ENCODE peak calls at places on chromosomes 7 and 10, in seven cellular contexts. H is foreskin keratinocyte, G is GM10248, E is WTC11, V is osteocyte, U is neural progenitor cell, L is uterus. S is an unnamed sample.

GRCh38 chr7:107262857-107263256 is 94.1 kb downstream of the HBP1 start:
- DNase-seq in L (no peak), G (no peak), U (no peak), V (no peak), E (no peak), H (no peak), S (no peak)

GRCh38 chr7:157339777-157340677 is 3.2 kb downstream of the DNAJB6 start:
- DNase-seq in E (peak), G (peak), H (peak), V (peak), L (peak), U (peak), S (peak)

GRCh38 chr7:137476937-137477336 is 133.4 kb upstream of the PTN start:
- DNase-seq in G (no peak), U (no peak), H (no peak), V (no peak), E (no peak), L (no peak), S (no peak)

GRCh38 chr7:158386866-158387820 is 200.5 kb downstream of the PTPRN2 start:
- DNase-seq in U (no peak), L (no peak), V (no peak), E (no peak), G (no peak), H (no peak), S (no peak)

GRCh38 chr10:104417629-104418292 is 64.1 kb downstream of the CFAP58 start:
- DNase-seq in U (no peak), V (no peak), E (no peak), L (no peak), H (no peak), G (no peak), S (no peak)

GRCh38 chr7:42068554-42069280 is 168.3 kb downstream of the GLI3 start:
- DNase-seq in L (no peak), G (no peak), V (no peak), U (peak), E (no peak), H (no peak), S (no peak)

GRCh38 chr10:72524489-72524888 is 101.4 kb downstream of the MICU1 start:
- DNase-seq in V (no peak), G (no peak), E (no peak), H (no peak), U (no peak), L (no peak), S (no peak)

GRCh38 chr10:100341953-100342626 is 4.9 kb upstream of the SCD start:
- DNase-seq in U (peak), L (peak), G (peak), E (peak), V (no peak), H (peak), S (peak)

GRCh38 chr7:4882742-4883351 is 669 bp downstream of the RADIL start:
- DNase-seq in L (no peak), V (no peak), E (no peak), U (peak), G (no peak), H (peak), S (peak)

GRCh38 chr7:26346611-26347200 is 55.0 kb downstream of the SNX10 start:
- DNase-seq in L (peak), G (no peak), H (peak), V (no peak), U (no peak), E (no peak), S (no peak)

GRCh38 chr7:87345962-87346371 is 503 bp downstream of the CROT start:
- DNase-seq in U (peak), E (no peak), H (peak), G (no peak), V (no peak), L (no peak), S (no peak)

GRCh38 chr10:109957092-109957797 is 33.9 kb upstream of the XPNPEP1 start:
- DNase-seq in G (peak), H (no peak), V (no peak), U (no peak), E (no peak), L (no peak), S (no peak)

GRCh38 chr10:24639124-24639523 is 84.6 kb downstream of the ARHGAP21 start:
- DNase-seq in V (no peak), H (no peak), U (no peak), E (no peak), G (no peak), L (no peak), S (no peak)

GRCh38 chr10:68902382-68902781 is 1.3 kb downstream of the DDX50 start:
- DNase-seq in L (no peak), G (no peak), V (no peak), E (no peak), H (no peak), U (no peak), S (no peak)
- TF ChIP-seq CTCF in L (no peak), G (no peak), V (no peak), E (no peak), H (no peak), U (no peak), S (no peak)

GRCh38 chr7:31493714-31494181 is 20.1 kb upstream of the ITPRID1 start:
- DNase-seq in G (no peak), E (no peak), U (no peak), V (no peak), L (no peak), H (peak), S (no peak)
- TF ChIP-seq CTCF in G (no peak), E (no peak), U (no peak), V (no peak), L (no peak), H (no peak), S (no peak)

GRCh38 chr7:34596887-34597286 is 61.1 kb upstream of the NPSR1 start:
- DNase-seq in H (peak), L (no peak), G (no peak), V (no peak), E (peak), U (peak), S (peak)
- TF ChIP-seq CTCF in H (peak), L (no peak), G (peak), V (peak), E (peak), U (peak), S (peak)

GRCh38 chr10:102121739-102122372 is 1.7 kb upstream of the LDB1 start:
- DNase-seq in E (peak), V (no peak), H (no peak), L (peak), U (peak), G (no peak), S (peak)
- TF ChIP-seq CTCF in E (no peak), V (no peak), H (peak), L (peak), U (peak), G (no peak), S (no peak)

GRCh38 chr10:34658934-34659333 is 156.2 kb downstream of the PARD3 start:
- DNase-seq in E (no peak), V (no peak), G (no peak), U (no peak), L (no peak), H (no peak), S (no peak)

GRCh38 chr10:34653530-34653929 is 161.6 kb downstream of the PARD3 start:
- DNase-seq in U (no peak), L (no peak), H (no peak), G (no peak), V (no peak), E (no peak), S (no peak)

GRCh38 chr10:34656676-34657075 is 158.4 kb downstream of the PARD3 start:
- DNase-seq in G (no peak), H (no peak), E (no peak), U (no peak), L (no peak), V (no peak), S (no peak)

GRCh38 chr10:34654211-34654610 is 160.9 kb downstream of the PARD3 start:
- DNase-seq in L (no peak), U (no peak), H (no peak), G (no peak), E (no peak), V (no peak), S (no peak)

DNA sequence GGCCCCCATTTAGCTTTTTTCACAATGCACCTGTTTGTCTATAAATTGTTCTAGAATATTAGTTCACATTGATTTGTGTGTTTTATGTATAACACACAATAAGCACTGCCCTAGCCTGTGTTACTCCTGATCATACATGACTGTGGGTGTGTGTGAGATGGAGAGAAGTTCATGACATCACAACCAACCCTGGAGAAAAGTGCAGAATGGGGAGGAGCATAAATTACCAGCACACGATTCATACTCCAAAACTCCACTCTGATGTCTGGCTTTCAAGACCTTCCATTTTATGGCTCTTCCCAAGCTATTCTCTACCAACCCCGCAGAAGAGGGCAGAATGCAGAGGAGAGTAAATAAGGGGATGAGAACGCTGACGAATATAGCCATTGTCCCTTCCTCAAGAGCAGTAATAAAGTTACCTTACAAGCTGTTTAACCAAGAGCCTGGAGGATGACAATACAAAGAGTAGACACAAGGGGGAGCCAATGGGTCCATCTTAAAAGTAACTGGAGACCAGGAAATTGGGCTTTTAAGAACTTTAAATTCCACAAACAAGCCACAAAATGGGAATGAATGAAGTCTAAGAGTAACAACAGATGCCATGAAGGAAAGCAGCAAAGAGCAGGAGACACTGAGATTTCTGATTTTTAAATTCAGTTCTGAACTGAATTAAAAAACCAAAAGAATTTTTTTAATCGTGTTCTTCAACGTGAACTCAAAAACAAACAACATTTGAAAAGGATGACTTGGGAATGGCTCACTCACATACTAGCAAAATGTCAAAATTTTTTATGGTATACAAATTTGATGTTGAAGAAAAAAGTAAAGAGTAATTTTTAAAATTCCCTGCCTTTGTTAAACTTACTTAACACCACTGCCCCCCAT is 159.6 kb downstream of the PARD3 start:
- DNase-seq in H (peak), U (peak), G (peak), E (peak), L (no peak), V (no peak), S (peak)
- TF ChIP-seq CTCF in H (peak), U (peak), G (peak), E (peak), L (peak), V (peak), S (peak)

GRCh38 chr10:117788911-117789310 is 246.4 kb downstream of the EMX2 start:
- DNase-seq in L (no peak), H (no peak), V (no peak), E (no peak), G (no peak), U (no peak), S (no peak)
- TF ChIP-seq CTCF in L (no peak), H (no peak), V (no peak), E (no peak), G (no peak), U (no peak), S (no peak)

GRCh38 chr7:66734006-66734405 is 6.5 kb upstream of the RABGEF1 start:
- DNase-seq in E (no peak), G (no peak), V (peak), L (no peak), H (no peak), U (no peak), S (no peak)
- TF ChIP-seq CTCF in E (no peak), G (no peak), V (no peak), L (no peak), H (no peak), U (no peak), S (no peak)

DNA sequence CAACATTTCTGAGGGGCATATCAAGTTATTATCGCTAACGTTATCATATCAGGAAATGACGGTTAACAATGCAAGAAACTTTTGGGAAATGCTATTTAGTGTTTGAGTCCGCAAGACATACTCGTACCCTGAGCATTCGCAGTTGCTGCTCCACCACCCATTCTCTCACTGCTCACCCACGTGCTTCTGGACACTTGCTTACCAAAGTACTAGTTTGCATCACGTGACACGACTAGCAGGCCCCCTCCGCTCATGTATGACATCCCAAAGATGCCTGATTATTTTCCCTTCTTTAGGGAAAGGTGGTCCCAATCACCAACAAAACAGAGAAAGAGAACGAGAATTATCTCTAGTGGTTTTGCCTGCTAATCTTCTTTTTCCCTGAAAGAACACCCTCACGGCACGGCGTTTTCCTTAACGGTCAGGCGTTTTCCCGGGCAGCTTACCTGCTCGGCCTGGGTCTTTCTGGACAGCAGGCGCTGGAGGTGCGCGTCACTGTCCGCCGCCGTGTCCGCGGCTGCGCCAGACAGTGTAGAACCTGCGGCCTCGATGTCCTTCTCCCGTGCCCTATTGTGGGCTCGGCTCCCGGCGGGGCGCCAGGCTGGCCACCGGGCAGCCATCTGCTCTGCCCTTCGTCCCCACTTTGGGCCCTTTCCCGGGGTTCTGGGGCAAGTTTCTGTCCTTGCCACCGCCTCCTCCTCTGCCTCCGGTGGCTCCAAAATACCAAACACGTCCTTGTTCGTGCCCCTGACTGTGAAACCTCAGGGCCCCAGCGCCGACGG is at the start of gene SUPV3L1:
- DNase-seq in E (peak), L (peak), U (peak), G (peak), V (peak), H (peak), S (peak)
- TF ChIP-seq CTCF in E (no peak), L (no peak), U (no peak), G (no peak), V (no peak), H (no peak), S (no peak)

DNA sequence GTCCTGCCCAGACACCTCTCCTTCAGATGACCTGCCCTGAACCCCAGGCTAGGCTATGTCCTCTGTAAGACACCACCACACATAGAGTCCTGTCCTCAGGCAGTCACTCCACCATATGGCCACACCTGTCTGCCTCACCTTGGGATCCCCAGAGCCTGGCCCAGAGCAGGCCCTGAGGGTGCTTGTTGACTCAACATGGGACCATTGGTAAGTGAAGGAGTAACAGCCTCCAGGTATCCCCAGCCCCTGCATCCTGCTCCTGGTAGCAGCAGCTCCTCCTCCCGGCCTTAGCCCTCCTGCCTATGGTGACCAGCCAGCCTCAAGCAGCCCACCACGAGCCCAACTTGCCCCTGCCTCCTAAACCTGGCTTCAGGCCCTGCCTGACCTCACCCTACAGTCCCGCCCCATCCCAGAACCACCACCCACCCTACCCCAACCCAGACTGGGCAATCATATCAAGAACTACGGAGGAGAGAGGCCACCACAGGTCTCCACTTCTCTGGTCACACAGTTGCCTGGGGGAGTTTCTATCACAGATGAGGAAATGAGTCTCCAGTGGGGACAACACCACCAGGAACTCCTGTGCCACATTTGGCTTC is 136.7 kb downstream of the GRID1 start:
- DNase-seq in E (no peak), V (no peak), L (no peak), H (no peak), U (no peak), G (no peak), S (peak)
- TF ChIP-seq CTCF in E (no peak), V (no peak), L (no peak), H (no peak), U (no peak), G (no peak), S (no peak)

GRCh38 chr10:132028706-132029105 is 37.0 kb upstream of the JAKMIP3 start:
- DNase-seq in E (no peak), H (no peak), V (no peak), L (no peak), U (no peak), G (no peak), S (no peak)
- TF ChIP-seq CTCF in E (no peak), H (no peak), V (no peak), L (no peak), U (no peak), G (no peak), S (no peak)

S was measured in WERI-Rb-1.